ENCODE peak calls at places on chromosome X, in four cellular contexts. Z is iPS DF 19.7; E is fibroblast of the aortic adventitia; K is activated T-helper 1 cell treated with anti-CD3 and anti-CD28 coated beads, Interleukin-12 subunit alpha, Interleukin-12 subunit beta, Interleukin-2, Interleukin-4 antibody, amounts not matched to agents 30 ng/mL and 10 ng/mL and 1 ng/mL, durations not matched to agents 14 hours and 24 hours and 36 hours. T is an unnamed sample.

GRCh38 chrX:82961129-82961528 is 547.0 kb upstream of the POU3F4 start:
- DNase-seq in Z (no peak), E (no peak), K (no peak), T (no peak)

GRCh38 chrX:14616876-14617275 is 87.5 kb downstream of the GLRA2 start:
- DNase-seq in Z (no peak), K (no peak), E (peak), T (peak)

GRCh38 chrX:115582871-115583729 is 22.1 kb downstream of the PLS3 start:
- DNase-seq in K (no peak), E (peak), Z (no peak), T (peak)

GRCh38 chrX:46294234-46294633 is 251.0 kb downstream of the ZNF674 start:
- DNase-seq in Z (no peak), K (no peak), E (peak), T (no peak)

GRCh38 chrX:40149286-40150175 is 51.8 kb upstream of the BCOR start:
- DNase-seq in E (no peak), Z (no peak), K (no peak), T (no peak)

GRCh38 chrX:68833855-68834331 is 5.1 kb downstream of the EFNB1 start:
- DNase-seq in Z (no peak), E (no peak), K (no peak), T (no peak)

GRCh38 chrX:133897593-133898163 is 87.7 kb downstream of the GPC3 start:
- DNase-seq in E (no peak), K (no peak), Z (no peak), T (no peak)

GRCh38 chrX:10217218-10217617 is 60.4 kb downstream of the CLCN4 start:
- DNase-seq in E (no peak), Z (no peak), K (no peak), T (no peak)

GRCh38 chrX:37378830-37379229 is 29.7 kb downstream of the PRRG1 start:
- DNase-seq in Z (no peak), K (no peak), E (peak), T (peak)

GRCh38 chrX:24979081-24979480 is 36.7 kb downstream of the ARX start:
- DNase-seq in K (no peak), E (no peak), Z (no peak), T (no peak)

GRCh38 chrX:150362599-150363481 is at the start of gene MAMLD1:
- DNase-seq in Z (no peak), E (peak), K (peak), T (peak)

GRCh38 chrX:9786839-9787635 is 808 bp downstream of the SHROOM2 start:
- DNase-seq in E (no peak), K (no peak), Z (no peak), T (no peak)

GRCh38 chrX:118736394-118737010 is 9.1 kb downstream of the IL13RA1 start:
- DNase-seq in Z (no peak), K (no peak), E (no peak), T (no peak)

GRCh38 chrX:68832101-68832416 is 3.2 kb downstream of the EFNB1 start:
- DNase-seq in Z (no peak), K (no peak), E (peak), T (peak)

GRCh38 chrX:48278958-48279357 is 23.8 kb downstream of the SSX1 start:
- DNase-seq in K (no peak), E (no peak), Z (no peak), T (no peak)

T was measured in fibroblast of pulmonary artery.